ENCODE peak calls at places on chromosomes 13 and 19, in ten cellular contexts. One of them, this sample, is unnamed. For H3K36me3, the result is how much of the 10 kb centered on the place peaks cover.

GRCh38 chr13:72891423-72891822 is 109.5 kb downstream of the PIBF1 start:
- DNase-seq in uterus: no peak
- DNase-seq in Caco-2: no peak
- DNase-seq in left lung: no peak
- DNase-seq in hepatocyte: no peak
- DNase-seq in pancreas: no peak
- DNase-seq in spleen: no peak
- DNase-seq in sigmoid colon: no peak
- DNase-seq in right atrium auricular region: no peak
- DNase-seq in MM.1S: no peak
- DNase-seq in this sample: no peak

GRCh38 chr13:113602291-113602970 is 17.9 kb downstream of the TFDP1 start:
- DNase-seq in pancreas: no peak
- DNase-seq in right atrium auricular region: no peak
- DNase-seq in MM.1S: no peak
- DNase-seq in hepatocyte: no peak
- DNase-seq in left lung: peak
- DNase-seq in spleen: no peak
- DNase-seq in Caco-2: no peak
- DNase-seq in uterus: no peak
- DNase-seq in sigmoid colon: no peak
- DNase-seq in this sample: no peak

GRCh38 chr19:41330946-41331678 is 21.1 kb downstream of the CCDC97 start:
- DNase-seq in MM.1S: no peak
- DNase-seq in left lung: no peak
- DNase-seq in Caco-2: no peak
- DNase-seq in spleen: peak
- DNase-seq in hepatocyte: no peak
- DNase-seq in sigmoid colon: no peak
- DNase-seq in uterus: no peak
- DNase-seq in pancreas: no peak
- DNase-seq in right atrium auricular region: no peak
- DNase-seq in this sample: no peak

GRCh38 chr19:9586764-9587163 is 2.5 kb upstream of the ZNF121 start:
- DNase-seq in Caco-2: peak
- DNase-seq in left lung: no peak
- DNase-seq in uterus: peak
- DNase-seq in spleen: peak
- DNase-seq in hepatocyte: peak
- DNase-seq in right atrium auricular region: peak
- DNase-seq in sigmoid colon: peak
- DNase-seq in pancreas: peak
- DNase-seq in MM.1S: peak
- DNase-seq in this sample: peak

GRCh38 chr13:114101831-114102520 is 30.4 kb downstream of the RASA3 start:
- DNase-seq in pancreas: peak
- DNase-seq in right atrium auricular region: no peak
- DNase-seq in hepatocyte: no peak
- DNase-seq in Caco-2: peak
- DNase-seq in sigmoid colon: peak
- DNase-seq in left lung: no peak
- DNase-seq in MM.1S: no peak
- DNase-seq in spleen: peak
- DNase-seq in uterus: peak
- DNase-seq in this sample: peak

GRCh38 chr19:45952691-45953505 is 20.8 kb downstream of the NOVA2 start:
- DNase-seq in left lung: no peak
- DNase-seq in uterus: no peak
- DNase-seq in hepatocyte: peak
- DNase-seq in spleen: peak
- DNase-seq in pancreas: peak
- DNase-seq in MM.1S: peak
- DNase-seq in Caco-2: peak
- DNase-seq in right atrium auricular region: no peak
- DNase-seq in sigmoid colon: no peak
- DNase-seq in this sample: peak

GRCh38 chr13:37657134-37657533 is 58.6 kb upstream of the POSTN start:
- DNase-seq in pancreas: no peak
- DNase-seq in Caco-2: no peak
- DNase-seq in uterus: no peak
- DNase-seq in left lung: no peak
- DNase-seq in spleen: no peak
- DNase-seq in MM.1S: no peak
- DNase-seq in hepatocyte: no peak
- DNase-seq in sigmoid colon: no peak
- DNase-seq in right atrium auricular region: no peak
- DNase-seq in this sample: no peak

GRCh38 chr19:1052349-1052967 is 12.6 kb downstream of the ABCA7 start:
- DNase-seq in Caco-2: no peak
- DNase-seq in hepatocyte: no peak
- DNase-seq in MM.1S: no peak
- DNase-seq in sigmoid colon: no peak
- DNase-seq in pancreas: no peak
- DNase-seq in right atrium auricular region: no peak
- DNase-seq in spleen: no peak
- DNase-seq in uterus: no peak
- DNase-seq in left lung: no peak
- DNase-seq in this sample: no peak

GRCh38 chr13:39967199-39967959 is 311.9 kb downstream of the COG6 start:
- DNase-seq in MM.1S: no peak
- DNase-seq in hepatocyte: no peak
- DNase-seq in left lung: no peak
- DNase-seq in right atrium auricular region: no peak
- DNase-seq in uterus: no peak
- DNase-seq in sigmoid colon: no peak
- DNase-seq in Caco-2: no peak
- DNase-seq in spleen: no peak
- DNase-seq in pancreas: no peak
- DNase-seq in this sample: no peak

GRCh38 chr13:21435710-21436151 is 23.4 kb downstream of the ZDHHC20 start:
- DNase-seq in left lung: peak
- DNase-seq in sigmoid colon: peak
- DNase-seq in pancreas: peak
- DNase-seq in MM.1S: peak
- DNase-seq in uterus: peak
- DNase-seq in spleen: peak
- DNase-seq in Caco-2: no peak
- DNase-seq in hepatocyte: peak
- DNase-seq in right atrium auricular region: peak
- DNase-seq in this sample: peak

GRCh38 chr19:9205506-9206113 is 13.8 kb downstream of the OR7D4 start:
- DNase-seq in pancreas: peak
- DNase-seq in spleen: peak
- DNase-seq in right atrium auricular region: peak
- DNase-seq in uterus: peak
- DNase-seq in left lung: peak
- DNase-seq in MM.1S: peak
- DNase-seq in Caco-2: peak
- DNase-seq in sigmoid colon: peak
- DNase-seq in hepatocyte: peak
- DNase-seq in this sample: peak

GRCh38 chr19:11767633-11768133 is 883 bp downstream of the ZNF441 start:
- DNase-seq in MM.1S: peak
- DNase-seq in Caco-2: peak
- DNase-seq in left lung: peak
- DNase-seq in sigmoid colon: peak
- DNase-seq in pancreas: peak
- DNase-seq in uterus: peak
- DNase-seq in hepatocyte: peak
- DNase-seq in spleen: peak
- DNase-seq in right atrium auricular region: peak
- DNase-seq in this sample: peak

GRCh38 chr19:55619264-55619663 is 5.1 kb downstream of the ZNF784 start:
- DNase-seq in left lung: no peak
- DNase-seq in hepatocyte: no peak
- DNase-seq in sigmoid colon: no peak
- DNase-seq in MM.1S: no peak
- DNase-seq in spleen: no peak
- DNase-seq in pancreas: peak
- DNase-seq in Caco-2: no peak
- DNase-seq in right atrium auricular region: no peak
- DNase-seq in uterus: no peak
- DNase-seq in this sample: no peak

GRCh38 chr13:97224544-97225324 is 2.6 kb downstream of the MBNL2 start:
- DNase-seq in pancreas: peak
- DNase-seq in hepatocyte: peak
- DNase-seq in spleen: no peak
- DNase-seq in uterus: no peak
- DNase-seq in Caco-2: no peak
- DNase-seq in sigmoid colon: no peak
- DNase-seq in left lung: no peak
- DNase-seq in right atrium auricular region: no peak
- DNase-seq in MM.1S: peak
- DNase-seq in this sample: peak

GRCh38 chr19:16957151-16957662 is 68.4 kb downstream of the F2RL3 start:
- DNase-seq in pancreas: no peak
- DNase-seq in right atrium auricular region: no peak
- DNase-seq in left lung: no peak
- DNase-seq in sigmoid colon: no peak
- DNase-seq in Caco-2: no peak
- DNase-seq in uterus: no peak
- DNase-seq in MM.1S: no peak
- DNase-seq in spleen: no peak
- DNase-seq in hepatocyte: no peak
- DNase-seq in this sample: no peak

GRCh38 chr19:16398530-16399241 is 73.1 kb downstream of the EPS15L1 start:
- DNase-seq in MM.1S: no peak
- DNase-seq in hepatocyte: no peak
- DNase-seq in uterus: no peak
- DNase-seq in right atrium auricular region: no peak
- DNase-seq in sigmoid colon: no peak
- DNase-seq in Caco-2: no peak
- DNase-seq in left lung: no peak
- DNase-seq in spleen: peak
- DNase-seq in pancreas: no peak
- DNase-seq in this sample: no peak

GRCh38 chr13:79966502-79966901 is 374.4 kb downstream of the SPRY2 start:
- DNase-seq in MM.1S: no peak
- DNase-seq in sigmoid colon: no peak
- DNase-seq in hepatocyte: no peak
- DNase-seq in pancreas: no peak
- DNase-seq in left lung: no peak
- DNase-seq in Caco-2: no peak
- DNase-seq in uterus: no peak
- DNase-seq in right atrium auricular region: no peak
- DNase-seq in spleen: no peak
- DNase-seq in this sample: no peak

GRCh38 chr13:61258185-61258584 is 157.5 kb downstream of the PCDH20 start:
- DNase-seq in MM.1S: no peak
- DNase-seq in sigmoid colon: no peak
- DNase-seq in left lung: no peak
- DNase-seq in pancreas: no peak
- DNase-seq in right atrium auricular region: no peak
- DNase-seq in hepatocyte: no peak
- DNase-seq in Caco-2: no peak
- DNase-seq in spleen: no peak
- DNase-seq in uterus: no peak
- DNase-seq in this sample: no peak
- H3K36me3 ChIP-seq in MM.1S: under half
- H3K36me3 ChIP-seq in sigmoid colon: under half
- H3K36me3 ChIP-seq in left lung: under half
- H3K36me3 ChIP-seq in pancreas: under half
- H3K36me3 ChIP-seq in right atrium auricular region: under half
- H3K36me3 ChIP-seq in hepatocyte: under half
- H3K36me3 ChIP-seq in Caco-2: under half
- H3K36me3 ChIP-seq in spleen: under half
- H3K36me3 ChIP-seq in uterus: under half
- H3K36me3 ChIP-seq in this sample: under half

GRCh38 chr19:19139876-19140229 is 1.6 kb upstream of the TMEM161A start:
- DNase-seq in uterus: no peak
- DNase-seq in hepatocyte: no peak
- DNase-seq in left lung: no peak
- DNase-seq in right atrium auricular region: no peak
- DNase-seq in spleen: no peak
- DNase-seq in pancreas: no peak
- DNase-seq in sigmoid colon: no peak
- DNase-seq in MM.1S: no peak
- DNase-seq in Caco-2: no peak
- DNase-seq in this sample: no peak
- TF ChIP-seq CTCF in uterus: no peak
- TF ChIP-seq CTCF in hepatocyte: no peak
- TF ChIP-seq CTCF in left lung: no peak
- TF ChIP-seq CTCF in right atrium auricular region: no peak
- TF ChIP-seq CTCF in spleen: peak
- TF ChIP-seq CTCF in pancreas: no peak
- TF ChIP-seq CTCF in sigmoid colon: no peak
- TF ChIP-seq CTCF in MM.1S: no peak
- TF ChIP-seq CTCF in Caco-2: no peak
- TF ChIP-seq CTCF in this sample: no peak

GRCh38 chr19:3207466-3208242 is 16.8 kb upstream of the CELF5 start:
- DNase-seq in left lung: peak
- DNase-seq in hepatocyte: no peak
- DNase-seq in uterus: no peak
- DNase-seq in pancreas: no peak
- DNase-seq in sigmoid colon: no peak
- DNase-seq in Caco-2: no peak
- DNase-seq in right atrium auricular region: no peak
- DNase-seq in spleen: no peak
- DNase-seq in MM.1S: no peak
- DNase-seq in this sample: no peak
- H3K36me3 ChIP-seq in left lung: under half
- H3K36me3 ChIP-seq in hepatocyte: under half
- H3K36me3 ChIP-seq in uterus: under half
- H3K36me3 ChIP-seq in pancreas: under half
- H3K36me3 ChIP-seq in sigmoid colon: under half
- H3K36me3 ChIP-seq in Caco-2: under half
- H3K36me3 ChIP-seq in right atrium auricular region: under half
- H3K36me3 ChIP-seq in spleen: half or more
- H3K36me3 ChIP-seq in MM.1S: under half
- H3K36me3 ChIP-seq in this sample: under half

GRCh38 chr13:52670726-52671125 is 18.1 kb downstream of the SUGT1 start:
- DNase-seq in right atrium auricular region: no peak
- DNase-seq in pancreas: no peak
- DNase-seq in Caco-2: no peak
- DNase-seq in sigmoid colon: no peak
- DNase-seq in left lung: no peak
- DNase-seq in spleen: no peak
- DNase-seq in hepatocyte: no peak
- DNase-seq in uterus: no peak
- DNase-seq in MM.1S: no peak
- DNase-seq in this sample: no peak

GRCh38 chr13:52659340-52659739 is 6.7 kb downstream of the SUGT1 start:
- DNase-seq in spleen: no peak
- DNase-seq in uterus: no peak
- DNase-seq in pancreas: no peak
- DNase-seq in MM.1S: no peak
- DNase-seq in Caco-2: no peak
- DNase-seq in left lung: no peak
- DNase-seq in right atrium auricular region: no peak
- DNase-seq in hepatocyte: no peak
- DNase-seq in sigmoid colon: no peak
- DNase-seq in this sample: no peak

GRCh38 chr13:52664269-52664668 is 11.6 kb downstream of the SUGT1 start:
- DNase-seq in spleen: no peak
- DNase-seq in right atrium auricular region: no peak
- DNase-seq in hepatocyte: no peak
- DNase-seq in left lung: no peak
- DNase-seq in MM.1S: no peak
- DNase-seq in sigmoid colon: no peak
- DNase-seq in pancreas: no peak
- DNase-seq in Caco-2: no peak
- DNase-seq in uterus: no peak
- DNase-seq in this sample: no peak

GRCh38 chr13:52669677-52670076 is 17.0 kb downstream of the SUGT1 start:
- DNase-seq in spleen: no peak
- DNase-seq in sigmoid colon: no peak
- DNase-seq in hepatocyte: no peak
- DNase-seq in uterus: no peak
- DNase-seq in right atrium auricular region: no peak
- DNase-seq in left lung: no peak
- DNase-seq in pancreas: no peak
- DNase-seq in Caco-2: no peak
- DNase-seq in MM.1S: no peak
- DNase-seq in this sample: no peak

GRCh38 chr13:52665325-52665724 is 12.7 kb downstream of the SUGT1 start:
- DNase-seq in MM.1S: peak
- DNase-seq in right atrium auricular region: no peak
- DNase-seq in left lung: no peak
- DNase-seq in sigmoid colon: no peak
- DNase-seq in hepatocyte: peak
- DNase-seq in spleen: no peak
- DNase-seq in uterus: no peak
- DNase-seq in pancreas: no peak
- DNase-seq in Caco-2: no peak
- DNase-seq in this sample: no peak
- TF ChIP-seq CTCF in MM.1S: peak
- TF ChIP-seq CTCF in right atrium auricular region: no peak
- TF ChIP-seq CTCF in left lung: peak
- TF ChIP-seq CTCF in sigmoid colon: no peak
- TF ChIP-seq CTCF in hepatocyte: peak
- TF ChIP-seq CTCF in spleen: no peak
- TF ChIP-seq CTCF in uterus: peak
- TF ChIP-seq CTCF in pancreas: no peak
- TF ChIP-seq CTCF in Caco-2: peak
- TF ChIP-seq CTCF in this sample: peak

This sample was measured in transverse colon.